ENCODE peak calls at places on chromosomes 3 and 15, in nine cellular contexts. F is stimulated activated CD4-positive, alpha-beta T cell treated with anti-CD3 and anti-CD28 coated beads, Interleukin-4, amount 100 ng/mL, for 48 hours; G is activated T-cell treated with anti-CD3 and anti-CD28 coated beads, Interleukin-2, amount 50 U/mL, for 4 hours; U is NCI-H1092; Y is islet precursor cell; H is effector memory CD8-positive, alpha-beta T cell; R is stimulated activated CD8-positive, alpha-beta memory T cell treated with anti-CD3 and anti-CD28 coated beads, Interleukin-7, amount 100 ng/mL, for 48 hours; I is AG08395; Z is activated T-helper 1 cell treated with anti-CD3 and anti-CD28 coated beads, Interleukin-2, amount 50 U/mL, for 16 hours. A is an unnamed sample.

GRCh38 chr15:94671845-94672524 is 440.6 kb downstream of the MCTP2 start:
- DNase-seq in F (no peak), G (no peak), U (peak), Y (peak), H (no peak), R (no peak), I (no peak), Z (no peak), A (no peak)

GRCh38 chr15:96264801-96265515 is 65.5 kb upstream of the NR2F2 start:
- DNase-seq in F (no peak), G (no peak), U (no peak), Y (peak), H (no peak), R (no peak), I (peak), Z (no peak), A (no peak)

GRCh38 chr15:40279437-40280141 is 3.3 kb downstream of the ANKRD63 start:
- DNase-seq in F (peak), G (peak), U (no peak), Y (peak), H (peak), R (peak), I (peak), Z (peak), A (peak)

GRCh38 chr3:194696702-194697101 is 11.0 kb downstream of the FAM43A start:
- DNase-seq in F (no peak), G (no peak), U (no peak), Y (no peak), H (no peak), R (no peak), I (no peak), Z (no peak), A (no peak)

GRCh38 chr3:100561459-100562158 is 47.8 kb upstream of the ADGRG7 start:
- DNase-seq in F (no peak), G (no peak), U (no peak), Y (no peak), H (no peak), R (no peak), I (peak), Z (no peak), A (no peak)

GRCh38 chr3:187292186-187292585 is 649 bp upstream of the MASP1 start:
- DNase-seq in F (no peak), G (no peak), U (no peak), Y (no peak), H (no peak), R (no peak), I (no peak), Z (no peak), A (no peak)

GRCh38 chr15:32886441-32886840 is 168.6 kb downstream of the GREM1 start:
- DNase-seq in F (no peak), G (no peak), U (no peak), Y (no peak), H (no peak), R (no peak), I (no peak), Z (no peak), A (no peak)

GRCh38 chr3:170259853-170260386 is 37.7 kb downstream of the PRKCI start:
- DNase-seq in F (no peak), G (no peak), U (no peak), Y (no peak), H (no peak), R (no peak), I (no peak), Z (no peak), A (no peak)

GRCh38 chr15:62895139-62895866 is 147.2 kb upstream of the TPM1 start:
- DNase-seq in F (no peak), G (no peak), U (no peak), Y (peak), H (no peak), R (no peak), I (no peak), Z (no peak), A (no peak)

GRCh38 chr3:113304856-113305540 is 93.6 kb downstream of the BOC start:
- DNase-seq in F (no peak), G (no peak), U (no peak), Y (peak), H (no peak), R (no peak), I (no peak), Z (no peak), A (no peak)

GRCh38 chr3:11583226-11583625 is 60.5 kb downstream of the VGLL4 start:
- DNase-seq in F (no peak), G (no peak), U (no peak), Y (no peak), H (no peak), R (no peak), I (no peak), Z (no peak), A (no peak)

GRCh38 chr3:32817561-32818430 is at the start of gene TRIM71:
- DNase-seq in F (no peak), G (no peak), U (no peak), Y (peak), H (no peak), R (no peak), I (no peak), Z (no peak), A (no peak)

GRCh38 chr15:32922541-32922940 is 204.7 kb downstream of the GREM1 start:
- DNase-seq in F (no peak), G (no peak), U (no peak), Y (no peak), H (no peak), R (no peak), I (no peak), Z (no peak), A (no peak)